ENCODE peak calls at places on chromosomes 7 and 10, in nine cellular contexts. T is neural crest cell, G is midbrain, A is germinal center, D is HAP-1, X is AG20443, Y is mucosa of gallbladder, H is NCI-H524, L is DMS79. W is an unnamed sample.

GRCh38 chr10:98321203-98321780 is 53.3 kb upstream of the LOXL4 start:
- DNase-seq in T (no peak), G (no peak), A (no peak), D (no peak), X (no peak), Y (no peak), H (no peak), L (no peak), W (no peak)

GRCh38 chr7:8221124-8221523 is 40.8 kb downstream of the ICA1 start:
- DNase-seq in T (no peak), G (no peak), A (no peak), D (no peak), X (no peak), Y (no peak), H (no peak), L (no peak), W (no peak)

GRCh38 chr7:118183254-118183585 is 744 bp upstream of the LSM8 start:
- DNase-seq in T (no peak), G (peak), A (no peak), D (no peak), X (peak), Y (no peak), H (no peak), L (no peak), W (peak)

GRCh38 chr7:4268040-4268965 is 413.8 kb upstream of the FOXK1 start:
- DNase-seq in T (no peak), G (no peak), A (no peak), D (no peak), X (no peak), Y (no peak), H (no peak), L (no peak), W (no peak)

GRCh38 chr10:5297996-5298395 is 66.8 kb upstream of the UCN3 start:
- DNase-seq in T (no peak), G (no peak), A (no peak), D (no peak), X (no peak), Y (no peak), H (no peak), L (no peak), W (no peak)

GRCh38 chr10:80050752-80051151 is 27.7 kb upstream of the TMEM254 start:
- DNase-seq in T (no peak), G (no peak), A (no peak), D (no peak), X (no peak), Y (no peak), H (no peak), L (no peak), W (no peak)

GRCh38 chr7:151062399-151063211 is 3.2 kb downstream of the SLC4A2 start:
- DNase-seq in T (peak), G (no peak), A (no peak), D (peak), X (peak), Y (peak), H (no peak), L (no peak), W (no peak)

GRCh38 chr7:101680406-101681145 is 51.5 kb upstream of the MYL10 start:
- DNase-seq in T (no peak), G (no peak), A (no peak), D (no peak), X (no peak), Y (no peak), H (no peak), L (no peak), W (no peak)

GRCh38 chr10:87058171-87058570 is 36.5 kb downstream of the GLUD1 start:
- DNase-seq in T (no peak), G (peak), A (no peak), D (no peak), X (no peak), Y (no peak), H (no peak), L (no peak), W (no peak)

GRCh38 chr7:55569797-55570196 is 2.5 kb downstream of the VOPP1 start:
- DNase-seq in T (no peak), G (no peak), A (peak), D (no peak), X (no peak), Y (no peak), H (no peak), L (peak), W (peak)

GRCh38 chr10:28300027-28300426 is 2.8 kb downstream of the MPP7 start:
- DNase-seq in T (no peak), G (no peak), A (no peak), D (no peak), X (no peak), Y (no peak), H (no peak), L (no peak), W (no peak)

GRCh38 chr7:102024769-102025391 is 207.5 kb downstream of the CUX1 start:
- DNase-seq in T (no peak), G (no peak), A (no peak), D (no peak), X (no peak), Y (peak), H (no peak), L (no peak), W (no peak)

GRCh38 chr7:101124376-101125056 is 2.4 kb upstream of the SERPINE1 start:
- DNase-seq in T (no peak), G (no peak), A (no peak), D (no peak), X (peak), Y (no peak), H (no peak), L (no peak), W (no peak)

GRCh38 chr7:21430575-21430954 is 2.7 kb downstream of the SP4 start:
- DNase-seq in T (no peak), G (no peak), A (no peak), D (no peak), X (no peak), Y (no peak), H (no peak), L (no peak), W (peak)

GRCh38 chr10:133167693-133168616 is 7.9 kb downstream of the KNDC1 start:
- DNase-seq in T (no peak), G (no peak), A (no peak), D (no peak), X (no peak), Y (no peak), H (no peak), L (no peak), W (no peak)

GRCh38 chr7:27119412-27119911 is 11.1 kb downstream of the HOXA4 start:
- DNase-seq in T (no peak), G (no peak), A (no peak), D (no peak), X (no peak), Y (no peak), H (no peak), L (no peak), W (no peak)

GRCh38 chr10:6507311-6507710 is 72.8 kb downstream of the PRKCQ start:
- DNase-seq in T (no peak), G (peak), A (no peak), D (no peak), X (no peak), Y (no peak), H (no peak), L (no peak), W (no peak)

GRCh38 chr10:75140246-75140645 is 28.8 kb downstream of the SAMD8 start:
- DNase-seq in T (no peak), G (no peak), A (no peak), D (no peak), X (no peak), Y (no peak), H (no peak), L (no peak), W (no peak)

GRCh38 chr10:52390388-52390787 is 76.3 kb downstream of the DKK1 start:
- DNase-seq in T (no peak), G (no peak), A (no peak), D (no peak), X (no peak), Y (no peak), H (no peak), L (no peak), W (no peak)